ENCODE peak calls at places on chromosome 10, in seven cellular contexts. One of them, this sample, is unnamed.

GRCh38 chr10:83544049-83544448 is 595.3 kb upstream of the GHITM start:
- DNase-seq in neural progenitor cell: peak
- DNase-seq in prostate gland: no peak
- DNase-seq in Panc1: no peak
- DNase-seq in body of pancreas: no peak
- DNase-seq in thyroid gland: no peak
- DNase-seq in CD8-positive, alpha-beta T cell: no peak
- DNase-seq in this sample: no peak

GRCh38 chr10:132106431-132106830 is 40.7 kb downstream of the JAKMIP3 start:
- DNase-seq in neural progenitor cell: no peak
- DNase-seq in prostate gland: no peak
- DNase-seq in Panc1: no peak
- DNase-seq in body of pancreas: no peak
- DNase-seq in thyroid gland: no peak
- DNase-seq in CD8-positive, alpha-beta T cell: no peak
- DNase-seq in this sample: peak

GRCh38 chr10:108250954-108251620 is 1086.6 kb upstream of the SORCS1 start:
- DNase-seq in neural progenitor cell: no peak
- DNase-seq in prostate gland: no peak
- DNase-seq in Panc1: no peak
- DNase-seq in body of pancreas: no peak
- DNase-seq in thyroid gland: no peak
- DNase-seq in CD8-positive, alpha-beta T cell: no peak
- DNase-seq in this sample: no peak

GRCh38 chr10:80772596-80772995 is 234.9 kb downstream of the SH2D4B start:
- DNase-seq in neural progenitor cell: no peak
- DNase-seq in prostate gland: no peak
- DNase-seq in Panc1: no peak
- DNase-seq in body of pancreas: no peak
- DNase-seq in thyroid gland: no peak
- DNase-seq in CD8-positive, alpha-beta T cell: no peak
- DNase-seq in this sample: no peak

GRCh38 chr10:133068741-133069525 is 18.8 kb upstream of the ADGRA1 start:
- DNase-seq in neural progenitor cell: no peak
- DNase-seq in prostate gland: no peak
- DNase-seq in Panc1: no peak
- DNase-seq in body of pancreas: no peak
- DNase-seq in thyroid gland: no peak
- DNase-seq in CD8-positive, alpha-beta T cell: no peak
- DNase-seq in this sample: no peak

GRCh38 chr10:32445740-32446615 is at the start of gene CCDC7:
- DNase-seq in neural progenitor cell: peak
- DNase-seq in prostate gland: peak
- DNase-seq in Panc1: no peak
- DNase-seq in body of pancreas: peak
- DNase-seq in thyroid gland: peak
- DNase-seq in CD8-positive, alpha-beta T cell: peak
- DNase-seq in this sample: peak

GRCh38 chr10:35453855-35454532 is 117.7 kb downstream of the CCNY start:
- DNase-seq in neural progenitor cell: no peak
- DNase-seq in prostate gland: no peak
- DNase-seq in Panc1: no peak
- DNase-seq in body of pancreas: peak
- DNase-seq in thyroid gland: no peak
- DNase-seq in CD8-positive, alpha-beta T cell: no peak
- DNase-seq in this sample: no peak

GRCh38 chr10:836782-837181 is 94.7 kb downstream of the LARP4B start:
- DNase-seq in neural progenitor cell: no peak
- DNase-seq in prostate gland: no peak
- DNase-seq in Panc1: no peak
- DNase-seq in body of pancreas: no peak
- DNase-seq in thyroid gland: no peak
- DNase-seq in CD8-positive, alpha-beta T cell: no peak
- DNase-seq in this sample: no peak

GRCh38 chr10:132878730-132879407 is 63.5 kb downstream of the CFAP46 start:
- DNase-seq in neural progenitor cell: no peak
- DNase-seq in prostate gland: no peak
- DNase-seq in Panc1: no peak
- DNase-seq in body of pancreas: no peak
- DNase-seq in thyroid gland: no peak
- DNase-seq in CD8-positive, alpha-beta T cell: peak
- DNase-seq in this sample: peak

GRCh38 chr10:5619366-5620211 is 46.8 kb downstream of the ASB13 start:
- DNase-seq in neural progenitor cell: no peak
- DNase-seq in prostate gland: no peak
- DNase-seq in Panc1: no peak
- DNase-seq in body of pancreas: no peak
- DNase-seq in thyroid gland: no peak
- DNase-seq in CD8-positive, alpha-beta T cell: no peak
- DNase-seq in this sample: no peak

GRCh38 chr10:97490592-97490991 is 7.6 kb downstream of the MMS19 start:
- DNase-seq in neural progenitor cell: no peak
- DNase-seq in prostate gland: no peak
- DNase-seq in Panc1: no peak
- DNase-seq in body of pancreas: no peak
- DNase-seq in thyroid gland: peak
- DNase-seq in CD8-positive, alpha-beta T cell: no peak
- DNase-seq in this sample: no peak

GRCh38 chr10:767211-767610 is 77.7 kb upstream of the DIP2C start:
- DNase-seq in neural progenitor cell: no peak
- DNase-seq in prostate gland: no peak
- DNase-seq in Panc1: no peak
- DNase-seq in body of pancreas: peak
- DNase-seq in thyroid gland: no peak
- DNase-seq in CD8-positive, alpha-beta T cell: no peak
- DNase-seq in this sample: no peak

DNA sequence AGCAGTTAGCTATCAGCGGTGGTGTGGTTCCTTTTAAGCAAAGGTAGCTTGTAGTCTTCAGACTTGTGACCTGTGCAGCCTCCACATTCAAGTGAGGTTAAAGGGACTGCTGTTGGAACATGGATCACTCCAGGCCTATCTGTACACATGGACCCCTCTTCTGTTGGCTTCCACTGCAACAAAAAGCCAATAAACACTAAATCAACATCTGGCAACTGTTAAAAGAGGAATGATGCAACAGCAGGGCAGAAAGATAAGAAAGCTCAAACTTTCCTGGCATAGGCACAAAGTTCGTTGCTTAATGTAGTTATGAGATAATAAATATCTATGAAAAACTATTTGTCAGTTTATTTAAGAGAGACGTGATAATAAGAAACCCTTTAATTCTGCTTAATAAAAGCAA is 4.0 kb upstream of the MINPP1 start:
- DNase-seq in neural progenitor cell: no peak
- DNase-seq in prostate gland: no peak
- DNase-seq in Panc1: no peak
- DNase-seq in body of pancreas: peak
- DNase-seq in thyroid gland: no peak
- DNase-seq in CD8-positive, alpha-beta T cell: no peak
- DNase-seq in this sample: no peak
- TF ChIP-seq CTCF in neural progenitor cell: no peak
- TF ChIP-seq CTCF in prostate gland: no peak
- TF ChIP-seq CTCF in Panc1: no peak
- TF ChIP-seq CTCF in body of pancreas: no peak
- TF ChIP-seq CTCF in thyroid gland: no peak
- TF ChIP-seq CTCF in CD8-positive, alpha-beta T cell: no peak
- TF ChIP-seq CTCF in this sample: no peak

GRCh38 chr10:116002735-116003134 is 270.3 kb downstream of the GFRA1 start:
- DNase-seq in neural progenitor cell: no peak
- DNase-seq in prostate gland: no peak
- DNase-seq in Panc1: no peak
- DNase-seq in body of pancreas: no peak
- DNase-seq in thyroid gland: no peak
- DNase-seq in CD8-positive, alpha-beta T cell: no peak
- DNase-seq in this sample: no peak
- TF ChIP-seq CTCF in neural progenitor cell: no peak
- TF ChIP-seq CTCF in prostate gland: no peak
- TF ChIP-seq CTCF in Panc1: no peak
- TF ChIP-seq CTCF in body of pancreas: no peak
- TF ChIP-seq CTCF in thyroid gland: no peak
- TF ChIP-seq CTCF in CD8-positive, alpha-beta T cell: no peak
- TF ChIP-seq CTCF in this sample: no peak

GRCh38 chr10:101353692-101354583 is at the start of gene BTRC:
- DNase-seq in neural progenitor cell: peak
- DNase-seq in prostate gland: peak
- DNase-seq in Panc1: peak
- DNase-seq in body of pancreas: peak
- DNase-seq in thyroid gland: peak
- DNase-seq in CD8-positive, alpha-beta T cell: peak
- DNase-seq in this sample: peak
- TF ChIP-seq CTCF in neural progenitor cell: peak
- TF ChIP-seq CTCF in prostate gland: no peak
- TF ChIP-seq CTCF in Panc1: no peak
- TF ChIP-seq CTCF in body of pancreas: no peak
- TF ChIP-seq CTCF in thyroid gland: no peak
- TF ChIP-seq CTCF in CD8-positive, alpha-beta T cell: no peak
- TF ChIP-seq CTCF in this sample: peak

GRCh38 chr10:23081891-23082290 is 13.5 kb upstream of the MSRB2 start:
- DNase-seq in neural progenitor cell: no peak
- DNase-seq in prostate gland: no peak
- DNase-seq in Panc1: no peak
- DNase-seq in body of pancreas: no peak
- DNase-seq in thyroid gland: no peak
- DNase-seq in CD8-positive, alpha-beta T cell: no peak
- DNase-seq in this sample: no peak
- TF ChIP-seq CTCF in neural progenitor cell: peak
- TF ChIP-seq CTCF in prostate gland: no peak
- TF ChIP-seq CTCF in Panc1: peak
- TF ChIP-seq CTCF in body of pancreas: no peak
- TF ChIP-seq CTCF in thyroid gland: no peak
- TF ChIP-seq CTCF in CD8-positive, alpha-beta T cell: no peak
- TF ChIP-seq CTCF in this sample: peak

GRCh38 chr10:100827819-100828743 is 82.7 kb downstream of the PAX2 start:
- DNase-seq in neural progenitor cell: peak
- DNase-seq in prostate gland: peak
- DNase-seq in Panc1: no peak
- DNase-seq in body of pancreas: peak
- DNase-seq in thyroid gland: peak
- DNase-seq in CD8-positive, alpha-beta T cell: peak
- DNase-seq in this sample: no peak

GRCh38 chr10:100826661-100826982 is 81.2 kb downstream of the PAX2 start:
- DNase-seq in neural progenitor cell: no peak
- DNase-seq in prostate gland: no peak
- DNase-seq in Panc1: no peak
- DNase-seq in body of pancreas: no peak
- DNase-seq in thyroid gland: no peak
- DNase-seq in CD8-positive, alpha-beta T cell: no peak
- DNase-seq in this sample: no peak

GRCh38 chr10:100825946-100826660 is 80.7 kb downstream of the PAX2 start:
- DNase-seq in neural progenitor cell: no peak
- DNase-seq in prostate gland: no peak
- DNase-seq in Panc1: no peak
- DNase-seq in body of pancreas: no peak
- DNase-seq in thyroid gland: no peak
- DNase-seq in CD8-positive, alpha-beta T cell: no peak
- DNase-seq in this sample: no peak

GRCh38 chr10:100828744-100829102 is 83.3 kb downstream of the PAX2 start:
- DNase-seq in neural progenitor cell: peak
- DNase-seq in prostate gland: no peak
- DNase-seq in Panc1: no peak
- DNase-seq in body of pancreas: peak
- DNase-seq in thyroid gland: no peak
- DNase-seq in CD8-positive, alpha-beta T cell: peak
- DNase-seq in this sample: no peak

GRCh38 chr10:100826983-100827818 is 81.8 kb downstream of the PAX2 start:
- DNase-seq in neural progenitor cell: peak
- DNase-seq in prostate gland: no peak
- DNase-seq in Panc1: no peak
- DNase-seq in body of pancreas: peak
- DNase-seq in thyroid gland: peak
- DNase-seq in CD8-positive, alpha-beta T cell: peak
- DNase-seq in this sample: no peak
- TF ChIP-seq CTCF in neural progenitor cell: peak
- TF ChIP-seq CTCF in prostate gland: peak
- TF ChIP-seq CTCF in Panc1: no peak
- TF ChIP-seq CTCF in body of pancreas: peak
- TF ChIP-seq CTCF in thyroid gland: no peak
- TF ChIP-seq CTCF in CD8-positive, alpha-beta T cell: no peak
- TF ChIP-seq CTCF in this sample: peak